ENCODE peak calls at places on chromosomes 2 and 18, in four cellular contexts. F, E, O and K are unnamed samples. For H3K36me3, the result is how much of the 10 kb centered on the place peaks cover.

GRCh38 chr2:28352104-28352503 is 40.6 kb upstream of the FOSL2 start:
- DNase-seq in F (no peak), O (peak), E (no peak), K (peak)

GRCh38 chr2:69604026-69604678 is 39.4 kb downstream of the AAK1 start:
- DNase-seq in O (no peak), E (no peak), F (no peak), K (no peak)

GRCh38 chr2:241803387-241804325 is 5.3 kb upstream of the NEU4 start:
- DNase-seq in O (peak), E (peak), F (no peak), K (peak)

GRCh38 chr2:58289029-58289428 is 47.9 kb upstream of the FANCL start:
- DNase-seq in E (no peak), O (no peak), F (no peak), K (no peak)

GRCh38 chr2:120935339-120936313 is 200.0 kb downstream of the GLI2 start:
- DNase-seq in E (no peak), O (no peak), F (no peak), K (no peak)

GRCh38 chr2:20617081-20617575 is 33.8 kb downstream of the HS1BP3 start:
- DNase-seq in F (peak), O (peak), E (peak), K (peak)

GRCh38 chr18:58041633-58042032 is 2.4 kb upstream of the NEDD4L start:
- DNase-seq in O (no peak), E (no peak), F (no peak), K (no peak)

GRCh38 chr2:219957815-219958214 is 330.4 kb downstream of the SLC4A3 start:
- DNase-seq in F (no peak), O (no peak), E (no peak), K (no peak)

GRCh38 chr2:143132360-143132759 is 3.1 kb downstream of the ARHGAP15 start:
- DNase-seq in F (no peak), E (no peak), O (no peak), K (no peak)

GRCh38 chr18:51110073-51110797 is 80.2 kb downstream of the SMAD4 start:
- DNase-seq in O (peak), E (peak), F (peak), K (peak)

GRCh38 chr2:228527481-228527880 is 346.0 kb upstream of the SPHKAP start:
- DNase-seq in O (no peak), F (no peak), E (no peak), K (no peak)

GRCh38 chr2:85710687-85711577 is 16.8 kb downstream of the GNLY start:
- DNase-seq in E (peak), F (peak), O (peak), K (no peak)

GRCh38 chr18:22634464-22634863 is 216.7 kb upstream of the CTAGE1 start:
- DNase-seq in E (no peak), O (no peak), F (no peak), K (no peak)

GRCh38 chr2:241904791-241905710 is 35.5 kb downstream of the RTP5 start:
- DNase-seq in E (no peak), F (no peak), O (no peak), K (no peak)

GRCh38 chr2:205885492-205886099 is 200.4 kb downstream of the INO80D start:
- DNase-seq in F (peak), E (peak), O (peak), K (peak)

GRCh38 chr2:42796427-42797248 is 4.3 kb upstream of the HAAO start:
- DNase-seq in O (no peak), F (no peak), E (no peak), K (no peak)

GRCh38 chr2:159615936-159616733 is at the start of gene BAZ2B:
- DNase-seq in F (peak), O (peak), E (no peak), K (peak)

GRCh38 chr2:74507926-74508520 is 528 bp upstream of the PCGF1 start:
- DNase-seq in O (no peak), F (no peak), E (peak), K (no peak)

GRCh38 chr2:100682536-100682935 is 119.7 kb downstream of the PDCL3 start:
- DNase-seq in O (no peak), E (no peak), F (peak), K (no peak)

GRCh38 chr2:207772081-207772843 is 2.6 kb upstream of the FZD5 start:
- DNase-seq in F (no peak), E (peak), O (no peak), K (no peak)

GRCh38 chr18:79904357-79905147 is 46.9 kb downstream of the SLC66A2 start:
- DNase-seq in F (no peak), E (no peak), O (no peak), K (peak)

GRCh38 chr2:108586116-108586515 is 51.8 kb downstream of the LIMS1 start:
- DNase-seq in F (no peak), E (no peak), O (no peak), K (no peak)

GRCh38 chr2:69978157-69978904 is 16.9 kb upstream of the ASPRV1 start:
- DNase-seq in O (no peak), E (no peak), F (no peak), K (no peak)

GRCh38 chr2:239720411-239721365 is 304.5 kb downstream of the NDUFA10 start:
- DNase-seq in O (no peak), F (no peak), E (no peak), K (peak)

GRCh38 chr18:75391275-75392115 is 36.0 kb downstream of the SMIM21 start:
- DNase-seq in O (no peak), F (no peak), E (no peak), K (no peak)

GRCh38 chr2:119645173-119645846 is 33.7 kb upstream of the TMEM177 start:
- DNase-seq in O (no peak), F (no peak), E (no peak), K (no peak)

GRCh38 chr2:237122214-237122666 is 36.6 kb downstream of the COPS8 start:
- DNase-seq in E (peak), F (peak), O (peak), K (peak)

GRCh38 chr18:59996370-59996966 is 96.7 kb downstream of the PMAIP1 start:
- DNase-seq in O (no peak), F (no peak), E (no peak), K (no peak)

GRCh38 chr18:13471971-13472628 is 253.5 kb downstream of the LDLRAD4 start:
- DNase-seq in E (no peak), F (no peak), O (no peak), K (no peak)

GRCh38 chr2:232214053-232214452 is 164.5 kb upstream of the ALPP start:
- DNase-seq in O (no peak), E (no peak), F (no peak), K (no peak)

GRCh38 chr2:185006481-185006880 is 408.2 kb downstream of the ZNF804A start:
- DNase-seq in F (no peak), O (no peak), E (no peak), K (no peak)

GRCh38 chr2:203480623-203481022 is 54.5 kb downstream of the RAPH1 start:
- DNase-seq in O (no peak), E (no peak), F (no peak), K (no peak)

GRCh38 chr2:214004463-214004862 is 406.4 kb upstream of the VWC2L start:
- DNase-seq in O (no peak), E (no peak), F (no peak), K (no peak)

GRCh38 chr18:48922801-48923730 is 27.7 kb downstream of the SMAD7 start:
- DNase-seq in E (peak), F (no peak), O (peak), K (peak)

GRCh38 chr2:202609381-202610145 is 25.2 kb upstream of the FAM117B start:
- DNase-seq in O (no peak), E (no peak), F (no peak), K (no peak)

GRCh38 chr18:78232196-78232595 is 747.4 kb upstream of the SALL3 start:
- DNase-seq in O (no peak), E (no peak), F (no peak), K (no peak)

GRCh38 chr18:40415224-40415791 is 1539.7 kb upstream of the PIK3C3 start:
- DNase-seq in O (no peak), F (no peak), E (no peak), K (no peak)

GRCh38 chr2:231364961-231365810 is 30.3 kb upstream of the B3GNT7 start:
- DNase-seq in O (no peak), E (no peak), F (no peak), K (peak)

GRCh38 chr2:224819075-224819474 is 102.9 kb upstream of the CCDC195 start:
- DNase-seq in E (no peak), F (no peak), O (no peak), K (no peak)
- H3K36me3 ChIP-seq in E (under half), F (under half), O (under half), K (under half)

DNA sequence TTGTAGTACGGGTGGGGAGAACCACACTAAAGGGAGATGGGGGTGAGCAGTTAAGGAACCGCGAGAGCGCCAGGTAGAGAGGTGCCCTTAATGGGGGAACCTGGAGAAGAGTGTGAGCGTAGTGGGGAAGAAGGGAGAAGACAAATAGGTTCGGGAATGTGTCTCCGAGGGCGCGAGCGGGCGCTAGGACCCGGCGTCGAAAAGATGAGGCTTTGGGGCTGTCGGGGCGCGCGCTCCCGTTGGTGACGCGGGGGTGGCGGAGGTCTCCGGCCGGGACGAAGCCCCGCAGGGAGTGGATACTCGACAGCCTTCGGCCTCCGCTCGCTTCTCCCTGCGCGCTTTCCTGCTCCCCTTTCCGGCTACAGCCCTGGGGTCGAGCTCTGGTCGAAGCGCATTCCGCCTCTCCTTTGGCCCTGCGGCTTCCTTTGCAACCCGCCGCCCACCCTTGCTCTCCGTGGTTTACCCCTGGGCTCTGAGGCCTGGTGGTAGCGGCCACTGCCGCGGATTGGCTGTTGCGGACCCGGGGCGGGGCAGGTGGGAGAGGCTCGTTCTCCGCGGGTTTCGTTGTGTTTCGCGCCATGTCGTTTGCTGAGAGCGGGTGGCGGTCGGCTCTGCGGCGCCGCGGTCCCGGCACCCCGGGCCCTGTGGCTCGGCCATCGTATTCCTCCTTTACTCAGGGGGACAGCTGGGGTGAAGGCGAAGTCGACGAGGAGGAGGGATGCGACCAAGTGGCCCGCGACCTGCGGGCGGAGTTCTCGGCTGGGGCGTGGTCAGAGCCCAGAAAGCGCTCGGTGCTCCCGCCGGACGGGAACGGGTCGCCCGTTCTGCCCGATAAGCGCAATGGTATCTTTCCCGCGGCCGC is at the start of gene ARL6IP6:
- DNase-seq in O (peak), F (peak), E (peak), K (peak)
- H3K36me3 ChIP-seq in O (under half), F (under half), E (under half), K (under half)

DNA sequence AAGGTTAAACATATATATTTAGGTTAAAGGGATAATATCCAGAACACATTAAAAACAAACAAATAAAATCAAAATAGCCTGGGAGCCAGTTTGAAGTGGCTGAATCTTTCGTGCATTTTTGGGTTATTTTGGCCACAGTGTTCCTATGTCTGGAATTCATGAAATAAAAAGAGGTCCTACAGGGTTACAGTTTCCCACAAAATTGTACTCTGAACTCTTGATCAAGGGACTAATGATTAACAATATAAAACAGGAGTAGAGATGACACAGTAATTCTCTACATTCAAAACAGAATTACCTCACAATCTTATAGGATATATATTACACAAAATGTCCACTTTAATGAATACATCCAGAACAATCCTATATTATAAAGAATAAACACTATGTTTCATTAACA is 24.9 kb downstream of the VPS4B start:
- DNase-seq in E (no peak), O (no peak), F (no peak), K (no peak)
- H3K36me3 ChIP-seq in E (half or more), O (half or more), F (half or more), K (half or more)

DNA sequence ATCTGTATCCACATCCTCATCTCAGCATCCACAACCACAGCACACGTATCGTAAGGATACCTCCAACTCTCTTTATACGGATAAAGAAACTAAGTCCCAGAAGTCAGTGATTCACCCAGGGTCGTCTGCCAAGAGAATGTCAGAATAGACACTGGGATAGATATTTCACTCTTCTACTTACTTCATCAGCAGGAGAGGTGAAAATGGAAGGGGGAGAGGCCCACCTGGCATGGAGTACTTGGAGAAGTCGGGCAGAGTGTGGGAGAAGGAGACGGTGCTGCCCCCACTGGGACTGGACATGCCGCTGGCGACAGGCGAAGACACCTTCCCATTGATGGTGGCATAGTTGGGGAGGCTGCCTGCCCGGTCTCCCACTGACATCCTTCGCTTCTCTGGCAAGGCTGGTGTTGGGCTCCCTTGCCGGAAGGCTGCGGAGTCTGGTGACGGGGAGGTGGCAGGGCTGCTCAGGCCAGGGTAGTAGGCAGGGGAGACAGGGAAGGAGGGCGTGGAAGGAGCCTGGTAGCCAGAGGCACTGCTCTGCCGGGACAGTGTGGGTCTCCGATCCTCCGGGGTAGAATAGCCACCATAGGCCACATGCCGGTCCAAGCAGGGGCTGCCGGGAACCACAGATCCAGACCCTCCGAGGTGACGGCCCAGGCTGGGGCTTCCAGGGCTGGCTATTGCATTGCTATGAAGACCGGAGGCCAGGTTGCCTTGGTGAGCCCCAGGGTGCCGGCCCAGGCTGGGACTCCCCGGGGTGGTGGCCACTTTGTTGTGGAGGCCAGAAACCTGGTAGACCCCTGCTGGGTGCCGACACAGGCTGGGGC is 185.1 kb downstream of the TNS1 start:
- DNase-seq in E (no peak), F (no peak), O (no peak), K (peak)
- H3K36me3 ChIP-seq in E (half or more), F (half or more), O (half or more), K (half or more)

GRCh38 chr2:10419553-10420257 is 28.4 kb downstream of the ODC1 start:
- DNase-seq in F (no peak), E (no peak), O (no peak), K (no peak)

GRCh38 chr2:10424051-10424450 is 24.1 kb downstream of the ODC1 start:
- DNase-seq in O (no peak), F (no peak), E (no peak), K (no peak)

GRCh38 chr2:10422732-10423399 is 25.3 kb downstream of the ODC1 start:
- DNase-seq in F (no peak), O (no peak), E (no peak), K (no peak)

GRCh38 chr2:10423400-10423774 is 24.7 kb downstream of the ODC1 start:
- DNase-seq in F (no peak), O (no peak), E (no peak), K (no peak)

DNA sequence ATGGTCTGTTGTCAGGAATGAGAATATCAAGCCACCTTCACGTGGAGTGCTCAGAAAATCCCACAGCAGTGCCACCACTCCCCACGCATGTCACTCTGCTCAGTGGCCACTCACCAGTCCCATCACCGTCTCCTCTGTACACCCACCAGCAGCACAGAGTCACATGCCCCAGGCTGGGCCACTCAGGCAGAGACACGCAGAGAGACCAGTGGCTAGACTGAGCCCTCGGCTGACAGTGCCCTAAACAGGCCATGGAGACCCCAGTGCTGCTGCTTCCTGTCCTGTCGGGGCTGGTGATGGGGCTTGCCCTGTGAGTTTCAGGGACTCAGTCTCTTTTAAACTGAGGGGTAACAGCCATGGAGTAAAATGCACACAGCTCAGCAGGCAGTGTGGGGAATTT is 25.9 kb downstream of the ODC1 start:
- DNase-seq in E (no peak), O (no peak), F (no peak), K (no peak)
- H3K36me3 ChIP-seq in E (under half), O (half or more), F (under half), K (under half)

GRCh38 chr2:128003463-128003862 is 24.4 kb downstream of the SAP130 start:
- DNase-seq in E (no peak), O (no peak), F (no peak), K (no peak)
- H3K36me3 ChIP-seq in E (half or more), O (half or more), F (half or more), K (half or more)

GRCh38 chr2:240723851-240724250 is 32.2 kb downstream of the AQP12A start:
- DNase-seq in O (no peak), E (no peak), F (no peak), K (no peak)
- H3K36me3 ChIP-seq in O (under half), E (under half), F (under half), K (under half)

DNA sequence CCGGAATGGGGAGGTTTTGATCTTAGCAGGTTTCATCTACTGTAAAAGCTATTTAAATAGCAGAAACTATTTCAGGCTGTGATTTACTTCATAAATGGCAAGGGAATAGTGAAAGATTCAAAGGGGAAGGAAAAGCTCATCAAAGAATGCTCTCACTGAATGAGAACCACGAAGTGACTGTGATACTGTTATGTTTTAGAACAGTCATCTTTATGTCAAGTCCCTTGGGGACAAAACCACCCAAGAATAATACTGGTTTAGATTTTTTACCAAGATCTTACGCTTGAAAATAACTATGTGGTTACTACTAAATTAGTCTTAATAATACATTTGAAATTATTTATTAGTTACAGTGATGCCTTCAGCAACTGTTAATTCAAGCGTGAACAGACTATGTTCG is 28.1 kb downstream of the FARSB start:
- DNase-seq in F (no peak), O (no peak), E (no peak), K (no peak)
- H3K36me3 ChIP-seq in F (half or more), O (half or more), E (half or more), K (half or more)